ENCODE peak calls at places on chromosomes 2 and 18, in five cellular contexts. J is SK-N-SH, Y is suprapubic skin, W is prostate gland, G is Panc1. A is an unnamed sample. For H3K27me3, the result is how much of the 10 kb centered on the place peaks cover.

GRCh38 chr18:62289047-62289446 is 36.1 kb upstream of the TNFRSF11A start:
- DNase-seq in J (no peak), Y (no peak), G (no peak), W (no peak), A (no peak)

GRCh38 chr18:48713302-48713701 is 174.5 kb downstream of the CTIF start:
- DNase-seq in W (no peak), G (no peak), Y (no peak), J (no peak), A (peak)

GRCh38 chr2:44103643-44104038 is 65.0 kb upstream of the PPM1B start:
- DNase-seq in Y (no peak), G (no peak), W (no peak), J (no peak), A (no peak)

GRCh38 chr2:199692489-199692888 is 158.5 kb downstream of the FTCDNL1 start:
- DNase-seq in W (no peak), J (peak), G (no peak), Y (no peak), A (no peak)

GRCh38 chr2:6580982-6581381 is 284.7 kb downstream of the CMPK2 start:
- DNase-seq in W (no peak), J (no peak), G (peak), Y (no peak), A (no peak)

GRCh38 chr2:188485496-188485895 is 193.8 kb downstream of the GULP1 start:
- DNase-seq in W (no peak), Y (no peak), J (no peak), G (no peak), A (no peak)

GRCh38 chr18:33937270-33937816 is 287.4 kb downstream of the NOL4 start:
- DNase-seq in Y (no peak), W (no peak), G (no peak), J (no peak), A (no peak)

GRCh38 chr18:55968550-55968949 is 380.6 kb upstream of the TCF4 start:
- DNase-seq in J (no peak), G (no peak), W (no peak), Y (no peak), A (no peak)

GRCh38 chr2:216023055-216023648 is 9.8 kb upstream of the MREG start:
- DNase-seq in W (peak), G (no peak), Y (no peak), J (peak), A (no peak)

GRCh38 chr2:20917287-20917660 is 94.4 kb upstream of the LDAH start:
- DNase-seq in W (no peak), Y (no peak), G (no peak), J (no peak), A (no peak)

GRCh38 chr2:168920504-168921157 is 19.5 kb downstream of the G6PC2 start:
- DNase-seq in Y (no peak), W (no peak), J (peak), G (no peak), A (no peak)

GRCh38 chr2:122236152-122236892 is 480.9 kb downstream of the TSN start:
- DNase-seq in W (no peak), Y (no peak), G (peak), J (peak), A (no peak)

GRCh38 chr2:23940976-23941605 is 828 bp downstream of the UBXN2A start:
- DNase-seq in W (no peak), Y (no peak), G (no peak), J (peak), A (no peak)

GRCh38 chr2:190469770-190470169 is 61.6 kb downstream of the MFSD6 start:
- DNase-seq in Y (no peak), G (no peak), W (peak), J (peak), A (peak)

GRCh38 chr2:98444436-98445166 is at the start of gene INPP4A:
- DNase-seq in W (peak), J (peak), G (no peak), Y (peak), A (peak)

GRCh38 chr2:37911296-37911888 is 13.7 kb upstream of the RMDN2 start:
- DNase-seq in J (no peak), Y (no peak), G (no peak), W (no peak), A (no peak)

GRCh38 chr2:177545981-177546600 is 153.5 kb downstream of the AGPS start:
- DNase-seq in W (no peak), Y (no peak), J (no peak), G (no peak), A (no peak)

GRCh38 chr2:95343429-95344207 is 46.5 kb downstream of the KCNIP3 start:
- DNase-seq in Y (no peak), J (no peak), W (no peak), G (no peak), A (peak)

GRCh38 chr2:241742320-241742939 is 8.0 kb downstream of the D2HGDH start:
- DNase-seq in J (no peak), W (no peak), G (no peak), Y (no peak), A (no peak)

GRCh38 chr2:45839388-45840251 is 188.1 kb downstream of the PRKCE start:
- DNase-seq in J (peak), G (no peak), W (no peak), Y (no peak), A (no peak)

GRCh38 chr2:108691447-108691846 is 27.8 kb upstream of the RANBP2 start:
- DNase-seq in Y (no peak), J (no peak), W (no peak), G (no peak), A (no peak)

GRCh38 chr2:206225435-206226232 is 48.8 kb upstream of the ZDBF2 start:
- DNase-seq in Y (no peak), G (no peak), J (no peak), W (no peak), A (no peak)

GRCh38 chr18:35950628-35950982 is 21.9 kb upstream of the RMP24 start:
- DNase-seq in J (no peak), W (no peak), G (no peak), Y (no peak), A (no peak)

GRCh38 chr2:187434342-187434785 is 13.7 kb downstream of the CALCRL start:
- DNase-seq in Y (no peak), W (no peak), J (no peak), G (no peak), A (no peak)

GRCh38 chr18:39841133-39842041 is 2113.6 kb upstream of the PIK3C3 start:
- DNase-seq in Y (no peak), G (no peak), W (peak), J (peak), A (peak)

GRCh38 chr2:205612661-205613060 is 69.6 kb upstream of the NRP2 start:
- DNase-seq in W (no peak), G (no peak), Y (no peak), J (peak), A (no peak)

GRCh38 chr18:6219116-6219717 is 195.5 kb downstream of the L3MBTL4 start:
- DNase-seq in Y (no peak), J (peak), G (peak), W (no peak), A (no peak)

GRCh38 chr2:203280428-203281064 is 41.7 kb downstream of the CYP20A1 start:
- DNase-seq in J (no peak), Y (no peak), W (no peak), G (peak), A (no peak)

GRCh38 chr2:207503234-207503633 is 26.5 kb upstream of the CREB1 start:
- DNase-seq in G (no peak), J (no peak), Y (no peak), W (no peak), A (no peak)

GRCh38 chr2:136424112-136424511 is 306.2 kb upstream of the CXCR4 start:
- DNase-seq in Y (no peak), J (no peak), W (no peak), G (no peak), A (no peak)

GRCh38 chr18:45248240-45248903 is 366.9 kb upstream of the SLC14A2 start:
- DNase-seq in J (no peak), W (peak), Y (no peak), G (no peak), A (peak)

GRCh38 chr18:56756971-56757370 is 105.8 kb downstream of the WDR7 start:
- DNase-seq in G (no peak), J (no peak), W (no peak), Y (no peak), A (peak)

GRCh38 chr2:128612628-128613027 is 294.0 kb upstream of the HS6ST1 start:
- DNase-seq in J (no peak), Y (peak), W (no peak), G (no peak), A (peak)

GRCh38 chr2:40844353-40845277 is 392.7 kb upstream of the SLC8A1 start:
- DNase-seq in G (no peak), W (no peak), J (no peak), Y (no peak), A (no peak)

DNA sequence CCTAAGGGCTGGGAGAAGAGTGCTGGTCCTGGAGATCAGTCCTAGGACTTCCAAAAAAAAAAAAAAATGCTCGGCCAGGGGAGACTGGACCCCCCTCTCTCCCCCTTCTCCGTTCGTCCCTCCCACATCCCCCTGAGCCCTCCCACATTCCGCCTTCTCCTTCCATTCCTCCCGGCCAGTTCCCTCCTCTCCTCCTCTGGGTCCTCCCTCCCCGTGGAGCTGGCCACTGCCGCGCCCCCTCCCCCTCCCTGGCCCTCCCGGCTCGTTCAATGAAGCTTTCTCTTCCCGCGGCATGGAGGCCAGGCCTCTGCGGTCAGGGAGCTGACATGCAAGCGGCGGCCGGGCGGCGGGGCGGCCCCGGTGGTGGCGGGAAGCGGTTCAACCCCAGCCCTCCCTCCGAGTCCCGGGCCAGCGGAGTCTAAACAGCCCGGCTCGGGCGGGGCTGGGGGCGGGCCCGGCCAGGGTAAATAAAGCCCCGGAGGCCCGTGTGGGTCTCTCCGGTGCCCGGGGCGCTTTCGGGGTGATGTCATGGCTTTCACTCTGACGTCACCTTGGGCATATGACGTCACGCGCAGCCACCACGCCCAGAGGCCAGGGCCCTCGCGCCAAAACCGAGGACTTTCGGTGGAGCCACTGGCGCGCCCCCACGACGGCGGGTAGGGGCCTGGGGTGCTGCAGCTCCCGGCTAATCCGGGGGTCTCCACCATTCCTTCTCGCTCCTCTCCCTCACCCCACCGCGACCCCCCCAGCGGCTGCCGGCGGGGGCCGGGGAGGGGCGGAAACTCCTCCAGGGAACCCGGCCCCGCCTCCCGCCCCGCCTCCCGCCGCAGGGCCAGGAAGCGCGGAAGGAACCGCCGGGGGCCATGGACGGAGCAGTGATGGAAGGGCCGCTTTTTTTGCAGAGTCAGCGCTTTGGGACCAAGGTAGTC is at the start of the genes DOK1 and LOXL3:
- DNase-seq in Y (peak), G (no peak), W (peak), J (peak), A (peak)
- TF ChIP-seq POLR2AphosphoS5 in Y (no peak), G (no peak), W (no peak), J (peak), A (peak)

GRCh38 chr2:176152350-176153181 is 1.2 kb downstream of the HOXD4 start:
- DNase-seq in Y (peak), W (no peak), J (no peak), G (no peak), A (no peak)
- H3K27me3 ChIP-seq in Y (half or more), W (under half), J (under half), G (under half), A (half or more)

GRCh38 chr2:131130298-131130596 is 25.1 kb downstream of the PLEKHB2 start:
- DNase-seq in G (no peak), J (no peak), W (no peak), Y (no peak), A (no peak)
- TF ChIP-seq POLR2AphosphoS5 in G (no peak), J (no peak), W (no peak), Y (no peak), A (no peak)

GRCh38 chr2:88258208-88258607 is 88.1 kb downstream of the THNSL2 start:
- DNase-seq in G (no peak), W (peak), J (no peak), Y (no peak), A (no peak)

GRCh38 chr2:88263861-88264260 is 93.7 kb downstream of the THNSL2 start:
- DNase-seq in J (no peak), G (no peak), Y (no peak), W (no peak), A (no peak)

GRCh38 chr2:88265352-88265960 is 95.3 kb downstream of the THNSL2 start:
- DNase-seq in G (peak), J (no peak), W (no peak), Y (no peak), A (no peak)

DNA sequence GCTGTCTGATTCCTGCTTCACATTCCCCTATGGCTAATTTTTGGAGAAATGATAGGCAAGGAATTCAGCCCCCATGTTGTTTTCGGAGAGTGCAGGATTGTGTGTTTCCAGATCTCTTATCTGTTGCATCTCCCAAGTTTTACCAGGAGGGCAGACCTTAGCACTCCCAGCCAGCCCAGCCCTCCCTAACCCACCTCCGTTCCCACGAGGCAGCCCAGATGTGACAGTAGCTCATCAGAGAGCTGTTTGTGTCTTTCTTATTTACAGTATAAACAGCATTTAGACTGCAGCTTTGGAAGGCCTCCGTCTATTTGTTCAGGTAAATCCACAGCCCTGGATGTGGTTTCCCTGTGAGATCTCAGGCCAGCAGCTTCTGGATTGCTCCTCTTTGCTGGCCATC is 91.6 kb downstream of the THNSL2 start:
- DNase-seq in G (no peak), J (no peak), Y (no peak), W (no peak), A (no peak)
- H3K27me3 ChIP-seq in G (under half), J (under half), Y (under half), W (under half), A (under half)

DNA sequence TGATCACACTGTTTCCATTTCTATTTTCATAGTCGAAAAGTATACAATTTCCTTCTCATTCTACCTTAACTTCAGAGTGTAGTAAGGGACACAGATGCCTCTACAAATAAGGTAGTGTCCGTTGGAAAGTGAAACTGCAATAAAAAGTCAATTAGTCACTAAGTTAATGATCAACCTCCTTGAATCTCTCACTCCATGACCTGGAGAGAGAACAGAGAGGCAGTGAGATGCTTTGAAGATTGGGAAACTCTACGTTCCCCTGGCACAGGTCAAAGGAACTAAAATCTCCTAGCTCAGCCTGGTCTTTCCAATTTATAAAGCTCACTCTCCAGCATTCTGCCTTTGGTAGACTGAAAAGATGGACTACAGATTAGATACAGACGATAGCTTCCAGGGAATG is 153.8 kb upstream of the ACAA2 start:
- DNase-seq in Y (no peak), G (no peak), W (no peak), J (no peak), A (no peak)
- TF ChIP-seq POLR2AphosphoS5 in Y (no peak), G (no peak), W (peak), J (no peak), A (no peak)

GRCh38 chr18:57807336-57808117 is 4.4 kb upstream of the ATP8B1 start:
- DNase-seq in Y (no peak), J (no peak), W (no peak), G (no peak), A (no peak)
- H3K27me3 ChIP-seq in Y (under half), J (under half), W (under half), G (under half), A (under half)

GRCh38 chr18:2905802-2906521 is 59.2 kb downstream of the EMILIN2 start:
- DNase-seq in J (peak), G (no peak), Y (peak), W (no peak), A (peak)
- TF ChIP-seq POLR2AphosphoS5 in J (no peak), G (peak), Y (peak), W (peak), A (peak)